ENCODE peak calls at places on chromosome 2, in nine cellular contexts. I is omental fat pad, V is GM23338, E is cerebellar cortex, U is NCI-H748 treated with DMSO at 0.1 percent for 48 hours, Q is fibroblast of lung, K is kidney epithelial cell, Y is GM12878, D is fibroblast of mammary gland. Z is an unnamed sample.

GRCh38 chr2:16189019-16189850 is 248.9 kb downstream of the MYCN start:
- DNase-seq in I (no peak), V (no peak), E (no peak), U (no peak), Q (no peak), K (peak), Y (no peak), D (no peak), Z (no peak)

GRCh38 chr2:42795871-42796301 is 3.5 kb upstream of the HAAO start:
- DNase-seq in I (no peak), V (no peak), E (no peak), U (no peak), Q (peak), K (no peak), Y (no peak), D (peak), Z (no peak)

GRCh38 chr2:52861606-52862005 is 906.0 kb upstream of the CHAC2 start:
- DNase-seq in I (no peak), V (no peak), E (no peak), U (no peak), Q (peak), K (no peak), Y (no peak), D (no peak), Z (no peak)

GRCh38 chr2:151043484-151043883 is 218.2 kb downstream of the RBM43 start:
- DNase-seq in I (no peak), V (peak), E (no peak), U (no peak), Q (peak), K (peak), Y (no peak), D (peak), Z (no peak)

GRCh38 chr2:117118994-117119393 is 695.5 kb upstream of the DDX18 start:
- DNase-seq in I (no peak), V (no peak), E (no peak), U (no peak), Q (no peak), K (no peak), Y (no peak), D (no peak), Z (no peak)

GRCh38 chr2:88856409-88857135 is 165.1 kb downstream of the RPIA start:
- DNase-seq in I (no peak), V (no peak), E (no peak), U (no peak), Q (no peak), K (no peak), Y (no peak), D (no peak), Z (no peak)

GRCh38 chr2:105686588-105686987 is 58.1 kb upstream of the NCK2 start:
- DNase-seq in I (no peak), V (no peak), E (no peak), U (no peak), Q (no peak), K (no peak), Y (no peak), D (no peak), Z (no peak)

GRCh38 chr2:175432021-175432420 is 250.5 kb upstream of the ATP5MC3 start:
- DNase-seq in I (no peak), V (no peak), E (no peak), U (peak), Q (no peak), K (no peak), Y (no peak), D (no peak), Z (no peak)

GRCh38 chr2:126507425-126507867 is 148.5 kb upstream of the GYPC start:
- DNase-seq in I (no peak), V (no peak), E (no peak), U (peak), Q (no peak), K (no peak), Y (no peak), D (no peak), Z (no peak)

GRCh38 chr2:6944546-6944945 is 27.3 kb downstream of the RNF144A start:
- DNase-seq in I (no peak), V (no peak), E (no peak), U (no peak), Q (no peak), K (no peak), Y (no peak), D (no peak), Z (no peak)

GRCh38 chr2:99691931-99692330 is 202.1 kb upstream of the REV1 start:
- DNase-seq in I (no peak), V (no peak), E (no peak), U (no peak), Q (no peak), K (no peak), Y (no peak), D (no peak), Z (no peak)

GRCh38 chr2:236607471-236608307 is 38.1 kb downstream of the ACKR3 start:
- DNase-seq in I (no peak), V (peak), E (no peak), U (no peak), Q (peak), K (no peak), Y (no peak), D (peak), Z (no peak)

GRCh38 chr2:144774786-144775185 is 254.9 kb upstream of the ZEB2 start:
- DNase-seq in I (no peak), V (no peak), E (no peak), U (no peak), Q (no peak), K (no peak), Y (no peak), D (no peak), Z (no peak)

GRCh38 chr2:120914839-120915521 is 179.3 kb downstream of the GLI2 start:
- DNase-seq in I (peak), V (no peak), E (peak), U (no peak), Q (peak), K (peak), Y (no peak), D (peak), Z (peak)

GRCh38 chr2:20617081-20617575 is 33.8 kb downstream of the HS1BP3 start:
- DNase-seq in I (no peak), V (peak), E (no peak), U (no peak), Q (no peak), K (no peak), Y (no peak), D (peak), Z (no peak)

GRCh38 chr2:139214806-139215205 is 434.6 kb upstream of the NXPH2 start:
- DNase-seq in I (no peak), V (no peak), E (no peak), U (no peak), Q (no peak), K (peak), Y (no peak), D (no peak), Z (no peak)

GRCh38 chr2:200305797-200306718 is at the start of gene SPATS2L:
- DNase-seq in I (peak), V (peak), E (peak), U (peak), Q (peak), K (no peak), Y (no peak), D (peak), Z (peak)

GRCh38 chr2:209525834-209526281 is 102.0 kb downstream of the MAP2 start:
- DNase-seq in I (no peak), V (no peak), E (no peak), U (no peak), Q (peak), K (peak), Y (no peak), D (peak), Z (no peak)

GRCh38 chr2:191935247-191935646 is 88.4 kb upstream of the CAVIN2 start:
- DNase-seq in I (no peak), V (no peak), E (peak), U (peak), Q (no peak), K (no peak), Y (no peak), D (no peak), Z (peak)

GRCh38 chr2:8455236-8456148 is 226.4 kb upstream of the ID2 start:
- DNase-seq in I (no peak), V (no peak), E (peak), U (no peak), Q (no peak), K (no peak), Y (no peak), D (no peak), Z (peak)